ENCODE peak calls at places on chromosome 7, in nine cellular contexts. H is brain microvascular endothelial cell, U is choroid plexus epithelial cell, W is cardiac muscle cell, P is Peyer's patch, Q is fibroblast of pulmonary artery, T is cardiac fibroblast, D is coronary artery, Z is SK-N-SH. Y is an unnamed sample.

GRCh38 chr7:101124376-101125056 is 2.4 kb upstream of the SERPINE1 start:
- DNase-seq in D (no peak), H (peak), W (no peak), Z (no peak), Q (peak), U (peak), T (peak), P (no peak), Y (peak)

GRCh38 chr7:30907527-30908267 is 4.0 kb upstream of the AQP1 start:
- DNase-seq in U (no peak), H (no peak), Z (no peak), P (no peak), W (no peak), T (no peak), Q (no peak), D (peak), Y (no peak)

GRCh38 chr7:130917669-130918128 is 183.7 kb upstream of the KLF14 start:
- DNase-seq in W (no peak), Q (no peak), H (no peak), T (no peak), Z (no peak), P (no peak), U (no peak), D (no peak), Y (peak)

GRCh38 chr7:28005848-28006233 is 174.8 kb downstream of the JAZF1 start:
- DNase-seq in P (no peak), H (no peak), D (no peak), W (no peak), U (no peak), T (no peak), Q (no peak), Z (no peak), Y (no peak)

GRCh38 chr7:52500796-52501195 is 534.6 kb upstream of the POM121L12 start:
- DNase-seq in W (no peak), D (no peak), P (no peak), U (no peak), Q (no peak), H (no peak), Z (no peak), T (no peak), Y (peak)

GRCh38 chr7:50848203-50848602 is 65.5 kb upstream of the GRB10 start:
- DNase-seq in U (no peak), Z (no peak), T (no peak), W (no peak), H (no peak), Q (no peak), P (no peak), D (no peak), Y (no peak)

GRCh38 chr7:156640949-156641485 is 443 bp downstream of the RNF32 start:
- DNase-seq in T (peak), D (no peak), H (peak), Z (no peak), P (no peak), Q (peak), U (peak), W (no peak), Y (peak)

GRCh38 chr7:2231992-2232765 is 566 bp downstream of the MAD1L1 start:
- DNase-seq in T (no peak), H (no peak), U (peak), W (peak), Z (peak), P (peak), Q (no peak), D (no peak), Y (no peak)

GRCh38 chr7:133117432-133117831 is 35.5 kb upstream of the CHCHD3 start:
- DNase-seq in Z (no peak), P (no peak), W (no peak), Q (no peak), H (no peak), D (no peak), U (no peak), T (no peak), Y (no peak)

GRCh38 chr7:35970458-35970857 is 169.6 kb downstream of the SEPTIN7 start:
- DNase-seq in T (no peak), W (no peak), D (no peak), H (no peak), Q (no peak), U (no peak), Z (peak), P (no peak), Y (no peak)

GRCh38 chr7:81534996-81535395 is 234.9 kb downstream of the HGF start:
- DNase-seq in Q (no peak), H (no peak), W (no peak), U (no peak), T (no peak), P (no peak), Z (no peak), D (no peak), Y (no peak)

GRCh38 chr7:117110480-117111315 is 157.4 kb downstream of the ST7 start:
- DNase-seq in T (no peak), H (no peak), P (peak), Q (no peak), D (no peak), Z (peak), U (peak), W (no peak), Y (no peak)

GRCh38 chr7:50614721-50615518 is 49.7 kb upstream of the DDC start:
- DNase-seq in Z (no peak), D (no peak), T (peak), P (peak), Q (no peak), H (no peak), U (no peak), W (peak), Y (no peak)

GRCh38 chr7:102300643-102301211 is 14.1 kb downstream of the SH2B2 start:
- DNase-seq in P (no peak), T (peak), U (no peak), Q (no peak), W (peak), Z (no peak), H (no peak), D (no peak), Y (no peak)

GRCh38 chr7:113100091-113100723 is 13.6 kb upstream of the GPR85 start:
- DNase-seq in T (peak), H (peak), Q (peak), D (no peak), Z (peak), U (peak), P (no peak), W (peak), Y (peak)

GRCh38 chr7:86949779-86950260 is 109.6 kb downstream of the ELAPOR2 start:
- DNase-seq in U (no peak), Z (no peak), P (no peak), D (no peak), H (no peak), T (no peak), W (no peak), Q (no peak), Y (no peak)

GRCh38 chr7:158051372-158051760 is 536.3 kb downstream of the PTPRN2 start:
- DNase-seq in Q (no peak), P (peak), T (no peak), D (no peak), W (no peak), H (no peak), Z (no peak), U (no peak), Y (no peak)

GRCh38 chr7:68334613-68335303 is 1263.5 kb upstream of the AUTS2 start:
- DNase-seq in P (no peak), T (no peak), U (no peak), D (no peak), W (no peak), Z (no peak), H (no peak), Q (no peak), Y (no peak)

GRCh38 chr7:121259826-121260225 is 69.0 kb upstream of the WNT16 start:
- DNase-seq in W (no peak), T (peak), U (no peak), Q (peak), P (no peak), Z (no peak), H (no peak), D (no peak), Y (no peak)

GRCh38 chr7:76505168-76506080 is 4.9 kb upstream of the UPK3B start:
- DNase-seq in Q (no peak), P (no peak), D (no peak), H (no peak), Z (peak), U (no peak), W (no peak), T (no peak), Y (no peak)

GRCh38 chr7:50450691-50451051 is 521 bp upstream of the FIGNL1 start:
- DNase-seq in Q (no peak), D (no peak), H (no peak), P (no peak), U (no peak), W (no peak), T (no peak), Z (peak), Y (no peak)

GRCh38 chr7:128831178-128831993 is 1.2 kb downstream of the FLNC start:
- DNase-seq in U (peak), W (peak), Z (peak), Q (peak), P (no peak), H (peak), T (peak), D (no peak), Y (peak)

GRCh38 chr7:28315565-28316420 is 96.5 kb upstream of the CREB5 start:
- DNase-seq in P (no peak), W (peak), U (no peak), H (no peak), T (peak), D (no peak), Q (peak), Z (peak), Y (peak)

GRCh38 chr7:30974605-30975256 is 11.0 kb downstream of the GHRHR start:
- DNase-seq in P (peak), H (peak), T (peak), U (peak), W (peak), Z (peak), Q (peak), D (peak), Y (peak)

GRCh38 chr7:87600130-87601124 is at the start of gene ABCB1:
- DNase-seq in P (peak), U (peak), Q (peak), H (no peak), Z (peak), W (peak), T (peak), D (no peak), Y (peak)

GRCh38 chr7:16064316-16064715 is 357.0 kb downstream of the CRPPA start:
- DNase-seq in U (no peak), D (no peak), W (no peak), Q (no peak), H (no peak), T (no peak), P (no peak), Z (no peak), Y (no peak)

GRCh38 chr7:16061630-16062029 is 359.7 kb downstream of the CRPPA start:
- DNase-seq in W (no peak), Q (no peak), Z (no peak), U (peak), H (no peak), D (no peak), T (no peak), P (no peak), Y (no peak)

GRCh38 chr7:16063691-16064090 is 357.6 kb downstream of the CRPPA start:
- DNase-seq in U (peak), Q (no peak), H (no peak), Z (no peak), D (no peak), T (peak), W (no peak), P (no peak), Y (peak)

GRCh38 chr7:16062269-16062668 is 359.1 kb downstream of the CRPPA start:
- DNase-seq in Z (no peak), D (no peak), Q (peak), T (peak), W (no peak), H (peak), P (no peak), U (peak), Y (peak)

GRCh38 chr7:16063241-16063640 is 358.1 kb downstream of the CRPPA start:
- DNase-seq in H (no peak), P (no peak), Z (no peak), W (no peak), Q (no peak), U (no peak), D (no peak), T (no peak), Y (no peak)
- H3K4me3 ChIP-seq in H (no peak), P (no peak), Z (no peak), W (no peak), Q (no peak), U (no peak), D (peak), T (no peak), Y (no peak)

GRCh38 chr7:147765301-147765700 is 825.3 kb upstream of the C7orf33 start:
- DNase-seq in Q (no peak), U (no peak), P (no peak), W (no peak), D (no peak), Z (no peak), H (no peak), T (no peak), Y (no peak)
- TF ChIP-seq CTCF in Q (no peak), U (no peak), P (no peak), W (no peak), D (no peak), Z (no peak), H (no peak), T (no peak), Y (no peak)

DNA sequence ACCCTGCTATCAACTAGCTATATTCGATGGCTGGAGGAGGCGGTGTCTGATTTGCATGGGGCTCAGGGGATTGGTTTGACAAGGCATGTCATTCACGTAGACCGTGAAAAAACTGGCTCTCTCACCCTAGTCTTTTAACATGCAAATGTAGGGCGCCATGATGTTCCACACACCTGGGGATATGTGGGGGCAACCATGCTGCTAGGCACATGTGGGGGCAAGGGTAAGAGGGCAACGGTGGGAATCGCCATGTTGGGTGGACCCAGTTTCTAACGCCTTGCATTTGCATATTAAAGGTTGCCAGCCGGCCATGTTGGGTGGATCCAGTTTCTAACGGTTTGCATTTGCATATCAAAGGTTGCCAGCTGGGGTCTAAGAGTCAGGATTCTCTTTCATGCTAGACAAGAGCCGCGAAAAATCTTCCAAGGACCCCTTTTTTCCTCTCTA is 419.2 kb upstream of the NFE2L3 start:
- DNase-seq in W (no peak), T (no peak), H (no peak), Z (no peak), Q (no peak), P (no peak), U (no peak), D (no peak), Y (no peak)
- H3K4me3 ChIP-seq in W (no peak), T (no peak), H (no peak), Z (no peak), Q (no peak), P (no peak), U (no peak), D (no peak), Y (no peak)

GRCh38 chr7:6636741-6637543 is at the start of gene ZNF316:
- DNase-seq in P (peak), T (peak), U (peak), Z (peak), Q (peak), W (peak), D (no peak), H (no peak), Y (no peak)

GRCh38 chr7:6640246-6640721 is 3.2 kb downstream of the ZNF316 start:
- DNase-seq in U (peak), Q (peak), T (peak), W (no peak), D (no peak), P (no peak), Z (no peak), H (peak), Y (peak)

GRCh38 chr7:6639627-6640026 is 2.5 kb downstream of the ZNF316 start:
- DNase-seq in U (no peak), W (no peak), T (no peak), Z (no peak), H (no peak), P (no peak), D (no peak), Q (no peak), Y (no peak)

GRCh38 chr7:6639032-6639431 is 1.9 kb downstream of the ZNF316 start:
- DNase-seq in P (no peak), Q (no peak), U (no peak), W (no peak), H (no peak), Z (no peak), D (no peak), T (no peak), Y (no peak)

DNA sequence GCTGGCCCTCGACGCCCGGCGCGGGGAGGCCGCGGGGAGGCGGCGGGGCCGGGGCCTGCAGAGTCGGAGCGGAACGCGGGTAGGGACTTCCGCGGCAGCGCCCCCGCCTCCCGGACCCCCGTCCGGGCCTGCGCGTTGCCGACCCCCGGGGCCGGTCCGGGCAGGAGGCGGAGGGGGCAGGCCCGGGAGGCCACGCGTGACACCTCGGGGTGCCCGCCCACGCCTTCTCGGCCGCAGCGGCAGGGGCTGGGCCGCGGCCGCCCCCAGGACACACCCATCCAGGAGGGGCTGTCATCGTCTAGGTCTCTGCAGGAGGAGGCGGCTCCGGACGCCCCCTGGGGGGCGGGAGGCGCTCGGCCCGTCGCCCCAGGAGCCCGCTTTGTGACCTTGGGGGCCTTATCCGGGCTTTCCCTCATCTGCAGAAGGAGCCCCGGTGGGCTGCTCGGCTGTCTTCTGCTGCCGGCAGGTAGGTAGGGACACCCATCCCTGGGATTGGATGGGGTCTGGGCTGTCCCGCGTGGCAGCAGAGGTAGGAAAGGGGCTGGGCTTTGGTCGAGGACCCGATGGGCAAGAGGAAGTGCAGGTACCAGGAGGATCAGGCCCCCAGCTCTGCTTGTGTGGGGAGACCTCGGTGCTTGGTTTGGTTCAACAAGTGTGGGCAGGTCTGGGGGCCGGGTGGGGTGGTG is 569 bp downstream of the ZNF316 start:
- DNase-seq in Z (peak), H (no peak), W (peak), T (peak), U (peak), Q (peak), D (no peak), P (no peak), Y (peak)
- TF ChIP-seq CTCF in Z (peak), H (peak), W (peak), T (no peak), U (peak), Q (peak), D (no peak), P (peak), Y (peak)

GRCh38 chr7:7014827-7015610 is 167.3 kb upstream of the C1GALT1 start:
- DNase-seq in T (no peak), H (no peak), D (no peak), Z (peak), Q (no peak), U (no peak), W (no peak), P (no peak), Y (no peak)

GRCh38 chr7:7018290-7018689 is 164.1 kb upstream of the C1GALT1 start:
- DNase-seq in H (no peak), D (no peak), T (no peak), U (no peak), W (no peak), Q (no peak), Z (no peak), P (no peak), Y (no peak)

DNA sequence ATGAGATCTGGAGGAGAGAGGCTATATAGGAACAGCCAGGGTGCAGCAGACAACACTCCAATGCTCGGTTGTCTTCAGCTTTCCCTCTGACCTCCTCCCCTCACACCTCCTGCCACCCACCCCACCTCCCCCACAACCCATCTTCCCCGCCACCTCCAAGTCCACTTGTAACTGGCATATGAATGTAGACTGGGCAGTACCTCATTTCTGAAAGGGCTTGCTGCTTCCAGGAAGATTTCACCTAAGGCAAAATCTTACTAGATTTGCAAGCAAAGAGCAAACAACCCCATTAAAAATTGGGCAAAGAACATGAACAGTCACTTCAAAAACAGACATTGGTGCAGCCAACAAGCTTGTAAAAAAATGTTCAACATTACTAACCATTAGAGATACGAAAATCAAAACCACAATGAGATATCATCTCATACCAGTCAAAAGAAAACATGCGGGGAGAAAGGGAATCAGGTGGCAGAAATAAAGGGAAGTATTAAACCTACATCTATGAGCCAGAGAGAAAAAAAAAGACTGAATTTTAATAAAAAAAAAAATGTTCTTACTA is 164.6 kb upstream of the C1GALT1 start:
- DNase-seq in H (no peak), Q (no peak), U (no peak), T (no peak), D (no peak), Z (no peak), W (no peak), P (no peak), Y (no peak)
- H3K4me3 ChIP-seq in H (no peak), Q (no peak), U (no peak), T (no peak), D (no peak), Z (no peak), W (no peak), P (no peak), Y (no peak)

DNA sequence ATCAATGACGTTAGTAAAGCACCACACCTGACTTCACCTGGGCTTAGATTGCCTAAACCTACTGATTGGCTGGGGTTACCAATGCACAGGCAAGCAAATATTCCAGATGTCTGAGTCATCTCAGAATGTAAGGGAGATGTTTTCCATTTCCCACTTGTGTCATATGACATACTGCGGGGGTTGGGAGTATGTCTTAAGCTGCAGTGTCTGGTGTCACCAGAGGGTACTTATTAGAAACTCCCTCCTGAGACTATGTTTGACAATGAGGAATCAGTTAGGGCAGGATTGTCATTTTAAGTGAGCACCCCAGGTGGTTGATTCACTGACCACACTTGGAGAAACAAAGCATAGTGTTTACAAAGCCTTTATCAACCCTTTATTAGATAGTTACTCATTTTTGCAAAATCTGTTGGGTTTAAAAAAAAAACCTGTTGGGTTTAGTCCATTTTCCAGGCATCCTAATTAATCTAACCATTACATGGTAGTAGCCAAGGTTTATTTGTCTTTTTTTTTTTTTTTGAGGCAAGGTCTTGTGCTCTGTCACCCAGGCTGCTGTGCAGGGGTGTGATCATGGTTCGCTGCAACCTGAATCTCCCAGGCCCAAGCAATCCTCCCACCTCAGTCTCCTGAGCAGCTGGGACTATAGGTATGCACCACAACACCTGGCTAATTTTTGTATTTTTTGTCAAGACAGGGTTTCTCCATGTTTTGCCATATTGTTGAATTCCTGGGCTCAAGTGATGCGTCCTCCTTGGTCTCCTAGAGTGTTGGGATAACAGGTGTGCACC is 72.5 kb downstream of the CDK6 start:
- DNase-seq in W (no peak), H (peak), U (peak), T (peak), P (no peak), Z (no peak), Q (peak), D (no peak), Y (peak)
- TF ChIP-seq CTCF in W (no peak), H (no peak), U (no peak), T (no peak), P (no peak), Z (peak), Q (no peak), D (no peak), Y (no peak)

Y was measured in astrocyte of the spinal cord.